ENCODE peak calls at places on chromosome 22, in seven cellular contexts. K, R, U, F, M, S and O are unnamed samples.

GRCh38 chr22:32804036-32804435 is 2.5 kb downstream of the TIMP3 start:
- DNase-seq in K (no peak), R (no peak), U (no peak), F (no peak), M (no peak), S (no peak), O (no peak)

GRCh38 chr22:36860017-36860416 is 789 bp upstream of the NCF4 start:
- DNase-seq in K (no peak), R (no peak), U (no peak), F (no peak), M (peak; percentile 10), S (peak; percentile 34), O (no peak)

GRCh38 chr22:20972014-20972797 is 5.2 kb downstream of the AIFM3 start:
- DNase-seq in K (no peak), R (no peak), U (no peak), F (no peak), M (no peak), S (no peak), O (no peak)

GRCh38 chr22:31652911-31653684 is 8.9 kb downstream of the PISD start:
- DNase-seq in K (no peak), R (no peak), U (no peak), F (no peak), M (no peak), S (peak; percentile 58), O (no peak)

GRCh38 chr22:19097518-19097917 is 24.7 kb downstream of the DGCR2 start:
- DNase-seq in K (no peak), R (no peak), U (no peak), F (no peak), M (peak; percentile 26), S (no peak), O (no peak)

GRCh38 chr22:20798218-20798617 is 24.3 kb downstream of the SERPIND1 start:
- DNase-seq in K (peak; percentile 22), R (no peak), U (no peak), F (no peak), M (no peak), S (no peak), O (no peak)

GRCh38 chr22:36762687-36763260 is 13.1 kb downstream of the IFT27 start:
- DNase-seq in K (peak; percentile 79), R (peak; percentile 7), U (no peak), F (peak; percentile 44), M (peak; percentile 95), S (no peak), O (no peak)

GRCh38 chr22:26462971-26463661 is 20.5 kb downstream of the HPS4 start:
- DNase-seq in K (no peak), R (no peak), U (no peak), F (no peak), M (no peak), S (no peak), O (no peak)

GRCh38 chr22:33823552-33823951 is 96.7 kb downstream of the LARGE1 start:
- DNase-seq in K (no peak), R (no peak), U (no peak), F (no peak), M (no peak), S (no peak), O (no peak)

GRCh38 chr22:22026157-22026831 is 43.7 kb upstream of the TOP3B start:
- DNase-seq in K (no peak), R (no peak), U (no peak), F (peak; percentile 67), M (no peak), S (peak; percentile 79), O (no peak)

GRCh38 chr22:35531202-35531601 is 9.4 kb upstream of the RASD2 start:
- DNase-seq in K (no peak), R (no peak), U (no peak), F (no peak), M (no peak), S (no peak), O (no peak)

GRCh38 chr22:19759459-19759993 is 1.1 kb upstream of the TBX1 start:
- DNase-seq in K (no peak), R (no peak), U (no peak), F (no peak), M (no peak), S (no peak), O (no peak)

GRCh38 chr22:19292262-19293230 is 1.0 kb upstream of the CLTCL1 start:
- DNase-seq in K (no peak), R (no peak), U (no peak), F (peak; percentile 48), M (no peak), S (no peak), O (peak; percentile 21)

GRCh38 chr22:30187726-30188407 is 58.7 kb downstream of the LIF start:
- DNase-seq in K (no peak), R (no peak), U (no peak), F (no peak), M (no peak), S (no peak), O (no peak)

GRCh38 chr22:26642465-26643367 is 14.7 kb upstream of the MIAT start:
- DNase-seq in K (no peak), R (no peak), U (peak; percentile 50), F (peak; percentile 83), M (no peak), S (peak; percentile 65), O (peak; percentile 72)

GRCh38 chr22:26648761-26649363 is 8.5 kb upstream of the MIAT start:
- DNase-seq in K (no peak), R (no peak), U (no peak), F (no peak), M (no peak), S (peak; percentile 32), O (no peak)

GRCh38 chr22:44425356-44425755 is 72.7 kb downstream of the RTL6 start:
- DNase-seq in K (no peak), R (no peak), U (no peak), F (no peak), M (peak; percentile 37), S (no peak), O (no peak)

GRCh38 chr22:43891360-43892182 is at the start of gene PNPLA5:
- DNase-seq in K (peak; percentile 87), R (no peak), U (no peak), F (no peak), M (no peak), S (no peak), O (no peak)

GRCh38 chr22:40751250-40751649 is 67.9 kb downstream of the SLC25A17 start:
- DNase-seq in K (no peak), R (no peak), U (no peak), F (no peak), M (no peak), S (no peak), O (no peak)

GRCh38 chr22:33325232-33326004 is 267.2 kb upstream of the SYN3 start:
- DNase-seq in K (no peak), R (no peak), U (no peak), F (no peak), M (no peak), S (peak; percentile 86), O (no peak)

GRCh38 chr22:49301398-49302149 is 526.1 kb downstream of the BRD1 start:
- DNase-seq in K (peak; percentile 88), R (peak; percentile 20), U (no peak), F (peak; percentile 30), M (no peak), S (no peak), O (peak; percentile 12)

GRCh38 chr22:36587289-36588154 is 58.6 kb upstream of the EIF3D start:
- DNase-seq in K (peak; percentile 30), R (no peak), U (no peak), F (no peak), M (no peak), S (no peak), O (no peak)

DNA sequence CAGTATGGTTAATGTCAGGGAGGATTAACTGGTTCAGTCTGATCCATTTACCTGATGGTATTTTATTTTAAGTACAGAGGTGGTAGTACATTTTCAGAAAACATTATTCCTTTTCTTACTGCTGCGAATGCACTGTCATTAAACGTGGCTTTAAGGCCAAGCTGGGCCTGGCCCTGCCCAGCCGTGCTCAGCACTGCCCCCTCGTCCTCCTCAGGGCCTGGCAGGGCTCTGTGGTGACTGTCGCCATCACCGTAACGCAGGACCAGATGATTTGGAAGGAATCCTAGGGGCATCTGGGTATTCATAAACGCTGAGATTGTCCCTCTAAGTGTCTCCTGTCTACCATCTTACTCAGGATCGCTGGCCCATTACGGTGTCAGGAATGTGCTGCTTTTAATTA is 302.0 kb downstream of the TBC1D22A start:
- DNase-seq in K (no peak), R (no peak), U (no peak), F (peak; percentile 5), M (no peak), S (no peak), O (no peak)
- TF ChIP-seq CTCF in K (no peak), R (no peak), U (no peak), F (no peak), M (no peak), S (no peak), O (no peak)

GRCh38 chr22:42662114-42663021 is 13.2 kb upstream of the CYB5R3 start:
- DNase-seq in K (no peak), R (peak; percentile 80), U (peak; percentile 70), F (peak; percentile 94), M (peak; percentile 86), S (peak; percentile 86), O (peak; percentile 78)
- TF ChIP-seq CTCF in K (peak; percentile 93), R (peak; percentile 92), U (peak; percentile 91), F (peak; percentile 78), M (peak; percentile 64), S (peak; percentile 87), O (peak; percentile 82)

DNA sequence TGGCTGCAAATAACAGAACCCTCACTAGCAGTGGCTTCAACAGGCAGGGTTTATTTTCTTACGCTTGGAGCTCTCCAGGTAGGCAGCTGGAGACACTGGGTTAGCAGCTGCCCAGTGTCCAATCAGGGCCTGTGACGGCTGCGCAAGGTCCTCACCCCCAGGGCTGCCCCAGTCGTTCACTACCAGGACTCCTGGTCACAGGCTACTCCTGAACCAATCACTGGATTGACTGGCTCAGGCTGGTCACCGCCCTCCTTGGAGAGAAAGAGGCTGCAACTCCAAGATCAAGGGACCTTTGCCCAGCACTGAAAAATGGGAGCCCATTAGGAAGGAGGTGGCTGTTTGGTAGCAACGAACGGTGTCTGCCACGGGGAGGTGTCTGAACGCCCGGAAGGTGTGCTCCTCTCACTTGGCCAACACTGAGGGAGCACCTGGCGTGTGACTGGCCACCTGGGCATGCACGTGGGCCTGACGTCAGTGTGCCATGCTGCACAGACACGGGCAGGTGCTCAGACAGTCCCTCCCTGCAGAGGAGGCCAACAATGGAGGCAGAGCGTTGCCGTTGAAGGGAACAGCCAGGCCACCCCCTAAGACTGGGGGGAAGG is 5.1 kb downstream of the ARSA start:
- DNase-seq in K (no peak), R (no peak), U (no peak), F (peak; percentile 93), M (peak; percentile 58), S (no peak), O (no peak)
- TF ChIP-seq CTCF in K (no peak), R (no peak), U (no peak), F (peak; percentile 44), M (no peak), S (no peak), O (no peak)

GRCh38 chr22:41943661-41944209 is 3.2 kb downstream of the CENPM start:
- DNase-seq in K (no peak), R (no peak), U (no peak), F (no peak), M (no peak), S (peak; percentile 17), O (no peak)

GRCh38 chr22:41947181-41948080 is 479 bp upstream of the CENPM start:
- DNase-seq in K (no peak), R (no peak), U (no peak), F (no peak), M (no peak), S (peak; percentile 45), O (no peak)

GRCh38 chr22:41948142-41948541 is 1.2 kb upstream of the CENPM start:
- DNase-seq in K (no peak), R (no peak), U (no peak), F (no peak), M (no peak), S (no peak), O (no peak)

GRCh38 chr22:41949297-41949965 is 2.5 kb upstream of the CENPM start:
- DNase-seq in K (no peak), R (no peak), U (no peak), F (no peak), M (no peak), S (peak; percentile 75), O (no peak)

GRCh38 chr22:41946360-41947180 is at the start of gene CENPM:
- DNase-seq in K (no peak), R (peak; percentile 87), U (peak; percentile 73), F (peak; percentile 95), M (peak; percentile 94), S (peak; percentile 96), O (peak; percentile 82)
- TF ChIP-seq CTCF in K (peak; percentile 65), R (no peak), U (peak; percentile 9), F (peak; percentile 31), M (no peak), S (no peak), O (no peak)